ENCODE peak calls at places on chromosomes 16 and 17, in five cellular contexts. H is Panc1; J is progenitor cell of endocrine pancreas; V is stimulated activated CD4-positive, alpha-beta T cell treated with anti-CD3 and anti-CD28 coated beads, Interleukin-1b, Interleukin-23, amount 100 ng/mL, for 4 hours; N is lower leg skin. M is an unnamed sample.

GRCh38 chr16:14628806-14629611 is 1.1 kb downstream of the PARN start:
- DNase-seq in H (no peak), J (no peak), V (no peak), N (no peak), M (no peak)

GRCh38 chr17:81207610-81208581 is 14.9 kb downstream of the CEP131 start:
- DNase-seq in H (no peak), J (no peak), V (no peak), N (no peak), M (peak; percentile 9)

GRCh38 chr17:50953831-50954601 is 87.9 kb upstream of the TOB1 start:
- DNase-seq in H (no peak), J (no peak), V (no peak), N (peak; percentile 80), M (peak; percentile 34)

GRCh38 chr17:45294506-45294905 is 22.3 kb downstream of the MAP3K14 start:
- DNase-seq in H (no peak), J (no peak), V (no peak), N (no peak), M (peak; percentile 89)

GRCh38 chr17:50421308-50422031 is 4.5 kb upstream of the ACSF2 start:
- DNase-seq in H (no peak), J (no peak), V (no peak), N (no peak), M (peak; percentile 32)

GRCh38 chr17:59762022-59762825 is 54.8 kb downstream of the VMP1 start:
- DNase-seq in H (no peak), J (no peak), V (no peak), N (no peak), M (peak; percentile 91)

GRCh38 chr17:66416207-66416940 is 114.0 kb downstream of the PRKCA start:
- DNase-seq in H (no peak), J (no peak), V (no peak), N (no peak), M (no peak)

GRCh38 chr16:53282975-53283946 is 151.0 kb upstream of the RBL2 start:
- DNase-seq in H (peak; percentile 13), J (no peak), V (no peak), N (no peak), M (peak; percentile 74)

GRCh38 chr17:16872836-16873653 is 98.9 kb downstream of the TNFRSF13B start:
- DNase-seq in H (no peak), J (peak; percentile 27), V (no peak), N (no peak), M (peak; percentile 55)

GRCh38 chr16:31496670-31497069 is 11.5 kb downstream of the RUSF1 start:
- DNase-seq in H (no peak), J (no peak), V (no peak), N (no peak), M (no peak)

GRCh38 chr17:50258647-50259483 is 15.4 kb upstream of the TMEM92 start:
- DNase-seq in H (no peak), J (no peak), V (no peak), N (peak; percentile 29), M (peak; percentile 92)

GRCh38 chr17:43042025-43042424 is 17.0 kb downstream of the RND2 start:
- DNase-seq in H (no peak), J (no peak), V (no peak), N (no peak), M (peak; percentile 29)

GRCh38 chr16:57898961-57899360 is 72.0 kb downstream of the CNGB1 start:
- DNase-seq in H (no peak), J (no peak), V (no peak), N (no peak), M (no peak)

GRCh38 chr16:28555593-28555992 is 1.9 kb downstream of the SGF29 start:
- DNase-seq in H (no peak), J (no peak), V (no peak), N (no peak), M (no peak)

GRCh38 chr16:50067290-50067853 is 1.6 kb downstream of the HEATR3 start:
- DNase-seq in H (no peak), J (no peak), V (peak; percentile 5), N (no peak), M (peak; percentile 80)

GRCh38 chr16:50509521-50510341 is 38.5 kb upstream of the NKD1 start:
- DNase-seq in H (peak; percentile 22), J (no peak), V (peak; percentile 16), N (no peak), M (peak; percentile 13)

GRCh38 chr16:69145658-69146057 is 13.2 kb downstream of the UTP4 start:
- DNase-seq in H (no peak), J (no peak), V (no peak), N (no peak), M (peak; percentile 30)

GRCh38 chr17:8122923-8123694 is 797 bp downstream of the HES7 start:
- DNase-seq in H (no peak), J (no peak), V (no peak), N (no peak), M (peak; percentile 70)

GRCh38 chr17:76268991-76269981 is 4.1 kb downstream of the UBALD2 start:
- DNase-seq in H (no peak), J (no peak), V (no peak), N (no peak), M (no peak)

GRCh38 chr16:61362583-61362982 is 673.7 kb downstream of the CDH8 start:
- DNase-seq in H (no peak), J (no peak), V (no peak), N (no peak), M (no peak)

GRCh38 chr17:81066072-81066471 is 31.1 kb downstream of the BAIAP2 start:
- DNase-seq in H (no peak), J (no peak), V (no peak), N (no peak), M (peak; percentile 27)

GRCh38 chr17:79075861-79076406 is 1.3 kb downstream of the ENGASE start:
- DNase-seq in H (no peak), J (no peak), V (no peak), N (no peak), M (no peak)

GRCh38 chr17:43767713-43768059 is 9.1 kb upstream of the SOST start:
- DNase-seq in H (no peak), J (no peak), V (no peak), N (no peak), M (no peak)

GRCh38 chr16:14401839-14402115 is 228.3 kb downstream of the PARN start:
- DNase-seq in H (no peak), J (no peak), V (no peak), N (no peak), M (peak; percentile 32)

GRCh38 chr16:50381679-50382440 is 13.1 kb upstream of the BRD7 start:
- DNase-seq in H (no peak), J (no peak), V (no peak), N (no peak), M (no peak)

GRCh38 chr17:37388266-37388665 is 12.5 kb downstream of the C17orf78 start:
- DNase-seq in H (no peak), J (no peak), V (no peak), N (no peak), M (peak; percentile 50)

GRCh38 chr17:74748529-74749261 is at the start of gene NHERF1:
- DNase-seq in H (no peak), J (peak; percentile 94), V (peak; percentile 87), N (peak; percentile 88), M (peak; percentile 97)

GRCh38 chr16:28193530-28194423 is 18.0 kb downstream of the XPO6 start:
- DNase-seq in H (no peak), J (no peak), V (no peak), N (no peak), M (peak; percentile 92)

GRCh38 chr16:80971814-80972213 is 34.9 kb downstream of the CMC2 start:
- DNase-seq in H (no peak), J (no peak), V (no peak), N (no peak), M (no peak)

GRCh38 chr17:51636291-51636690 is 375.9 kb downstream of the UTP18 start:
- DNase-seq in H (no peak), J (no peak), V (no peak), N (no peak), M (no peak)

M was measured in GM23248.